ENCODE peak calls at places on chromosomes 4 and X, in four cellular contexts. I, Z, Q and O are unnamed samples. For H3K36me3, the result is how much of the 10 kb centered on the place peaks cover.

GRCh38 chrX:69124108-69124507 is 41.1 kb downstream of the PJA1 start:
- DNase-seq in I (no peak), Z (peak), Q (no peak), O (peak)

GRCh38 chr4:118917582-118917981 is 28.9 kb downstream of the SYNPO2 start:
- DNase-seq in I (no peak), Z (no peak), Q (no peak), O (peak)

GRCh38 chr4:150533673-150534072 is 48.3 kb upstream of the MAB21L2 start:
- DNase-seq in I (no peak), Z (no peak), Q (no peak), O (no peak)

GRCh38 chr4:22458112-22458511 is 57.8 kb downstream of the ADGRA3 start:
- DNase-seq in I (no peak), Z (no peak), Q (no peak), O (no peak)

GRCh38 chrX:74422576-74423288 is 1.4 kb downstream of the SLC16A2 start:
- DNase-seq in I (peak), Z (peak), Q (no peak), O (peak)

GRCh38 chrX:47814853-47815252 is 21.8 kb upstream of the ZNF81 start:
- DNase-seq in I (peak), Z (no peak), Q (no peak), O (no peak)

GRCh38 chr4:4995866-4996265 is 23.4 kb downstream of the CYTL1 start:
- DNase-seq in I (no peak), Z (peak), Q (no peak), O (no peak)

GRCh38 chrX:120456973-120457372 is 12.1 kb downstream of the LAMP2 start:
- DNase-seq in I (no peak), Z (peak), Q (no peak), O (no peak)

GRCh38 chr4:95693594-95693993 is 144.8 kb upstream of the UNC5C start:
- DNase-seq in I (peak), Z (peak), Q (no peak), O (peak)

GRCh38 chrX:107880054-107880610 is 54.5 kb downstream of the MID2 start:
- DNase-seq in I (no peak), Z (no peak), Q (no peak), O (no peak)

GRCh38 chr4:38073596-38074234 is 113.5 kb downstream of the PTTG2 start:
- DNase-seq in I (no peak), Z (no peak), Q (no peak), O (no peak)

GRCh38 chrX:20067709-20068315 is 48.9 kb downstream of the MAP7D2 start:
- DNase-seq in I (no peak), Z (peak), Q (no peak), O (peak)

GRCh38 chr4:2734618-2735017 is 21.5 kb downstream of the TNIP2 start:
- DNase-seq in I (no peak), Z (no peak), Q (no peak), O (no peak)

GRCh38 chrX:132180929-132181328 is 38.3 kb downstream of the RAP2C start:
- DNase-seq in I (no peak), Z (no peak), Q (no peak), O (no peak)

GRCh38 chrX:10509397-10509796 is 111.0 kb downstream of the MID1 start:
- DNase-seq in I (peak), Z (no peak), Q (no peak), O (no peak)

GRCh38 chr4:119833611-119834010 is 205.0 kb upstream of the PDE5A start:
- DNase-seq in I (no peak), Z (no peak), Q (no peak), O (peak)

GRCh38 chrX:9354918-9355317 is 109.9 kb upstream of the TBL1X start:
- DNase-seq in I (no peak), Z (no peak), Q (no peak), O (no peak)

GRCh38 chrX:51894697-51895336 is 1.4 kb downstream of the MAGED1 start:
- DNase-seq in I (peak), Z (peak), Q (no peak), O (peak)

GRCh38 chr4:151250706-151251105 is 26.3 kb upstream of the PRSS48 start:
- DNase-seq in I (peak), Z (no peak), Q (no peak), O (no peak)

GRCh38 chrX:136055651-136056221 is 70.5 kb downstream of the SLC9A6 start:
- DNase-seq in I (no peak), Z (peak), Q (no peak), O (peak)

GRCh38 chr4:77817304-77818076 is 1.7 kb downstream of the CNOT6L start:
- DNase-seq in I (no peak), Z (peak), Q (no peak), O (no peak)

GRCh38 chr4:98688416-98689290 is 30.2 kb upstream of the TSPAN5 start:
- DNase-seq in I (peak), Z (peak), Q (no peak), O (peak)

GRCh38 chr4:3299122-3299521 is 6.3 kb downstream of the RGS12 start:
- DNase-seq in I (no peak), Z (no peak), Q (no peak), O (no peak)

GRCh38 chr4:86848136-86848535 is 1.0 kb downstream of the SLC10A6 start:
- DNase-seq in I (no peak), Z (peak), Q (no peak), O (no peak)

GRCh38 chr4:107794001-107794400 is 30.7 kb upstream of the SGMS2 start:
- DNase-seq in I (peak), Z (no peak), Q (no peak), O (peak)

GRCh38 chrX:136176399-136176825 is 29.1 kb downstream of the FHL1 start:
- DNase-seq in I (no peak), Z (peak), Q (no peak), O (peak)

GRCh38 chr4:122932763-122933162 is 10.4 kb upstream of the NUDT6 start:
- DNase-seq in I (no peak), Z (no peak), Q (no peak), O (no peak)

GRCh38 chrX:26722666-26723428 is 506.9 kb downstream of the MAGEB5 start:
- DNase-seq in I (no peak), Z (no peak), Q (no peak), O (no peak)

GRCh38 chr4:165016971-165017370 is 14.8 kb upstream of the TRIM60 start:
- DNase-seq in I (peak), Z (no peak), Q (no peak), O (no peak)

GRCh38 chr4:164614999-164615398 is 138.9 kb upstream of the SMIM31 start:
- DNase-seq in I (no peak), Z (peak), Q (no peak), O (no peak)

GRCh38 chr4:19729873-19730735 is 521.6 kb upstream of the SLIT2 start:
- DNase-seq in I (no peak), Z (peak), Q (no peak), O (no peak)

GRCh38 chr4:63296773-63297172 is 1112.5 kb downstream of the TECRL start:
- DNase-seq in I (peak), Z (no peak), Q (no peak), O (no peak)

GRCh38 chrX:42714981-42715688 is 62.8 kb downstream of the PPP1R2C start:
- DNase-seq in I (peak), Z (peak), Q (no peak), O (peak)

GRCh38 chr4:96097693-96098092 is 257.8 kb downstream of the PDHA2 start:
- DNase-seq in I (no peak), Z (no peak), Q (no peak), O (no peak)

GRCh38 chrX:85326234-85327059 is 53.0 kb downstream of the POF1B start:
- DNase-seq in I (no peak), Z (no peak), Q (no peak), O (no peak)

GRCh38 chrX:69372435-69372834 is 131.7 kb upstream of the NALF2 start:
- DNase-seq in I (no peak), Z (no peak), Q (no peak), O (no peak)

GRCh38 chr4:17475481-17475880 is 36.4 kb downstream of the QDPR start:
- DNase-seq in I (no peak), Z (peak), Q (no peak), O (peak)

GRCh38 chr4:106502106-106502699 is 133.6 kb upstream of the GIMD1 start:
- DNase-seq in I (peak), Z (peak), Q (no peak), O (peak)

GRCh38 chrX:67781132-67781531 is 237.3 kb downstream of the AR start:
- DNase-seq in I (no peak), Z (no peak), Q (no peak), O (peak)

GRCh38 chr4:184548321-184548650 is 73.9 kb upstream of the IRF2 start:
- DNase-seq in I (no peak), Z (no peak), Q (no peak), O (no peak)
- H3K4me3 ChIP-seq in I (peak), Z (no peak), Q (no peak), O (no peak)

GRCh38 chr4:7767966-7768365 is 171.7 kb downstream of the AFAP1 start:
- DNase-seq in I (no peak), Z (no peak), Q (no peak), O (no peak)
- H3K36me3 ChIP-seq in I (under half), Z (half or more), Q (under half), O (half or more)

GRCh38 chr4:138199568-138200235 is 42.4 kb downstream of the SLC7A11 start:
- DNase-seq in I (no peak), Z (peak), Q (no peak), O (no peak)
- H3K9ac ChIP-seq in I (no peak), Z (no peak), Q (no peak), O (no peak)

GRCh38 chr4:48654015-48654664 is 125.9 kb downstream of the FRYL start:
- DNase-seq in I (no peak), Z (peak), Q (no peak), O (no peak)
- H3K4me3 ChIP-seq in I (no peak), Z (peak), Q (no peak), O (peak)

GRCh38 chr4:82434949-82435348 is 4.6 kb downstream of the ENOPH1 start:
- DNase-seq in I (no peak), Z (no peak), Q (no peak), O (no peak)
- H3K36me3 ChIP-seq in I (under half), Z (under half), Q (under half), O (under half)

GRCh38 chr4:6716018-6716911 is at the start of gene BLOC1S4:
- DNase-seq in I (peak), Z (peak), Q (peak), O (peak)

GRCh38 chr4:6716958-6717655 is 1.1 kb downstream of the BLOC1S4 start:
- DNase-seq in I (no peak), Z (no peak), Q (no peak), O (peak)

GRCh38 chr4:6714954-6715353 is 1.0 kb upstream of the BLOC1S4 start:
- DNase-seq in I (no peak), Z (no peak), Q (no peak), O (no peak)

GRCh38 chr4:6718932-6719610 is 3.1 kb downstream of the BLOC1S4 start:
- DNase-seq in I (no peak), Z (no peak), Q (no peak), O (no peak)

DNA sequence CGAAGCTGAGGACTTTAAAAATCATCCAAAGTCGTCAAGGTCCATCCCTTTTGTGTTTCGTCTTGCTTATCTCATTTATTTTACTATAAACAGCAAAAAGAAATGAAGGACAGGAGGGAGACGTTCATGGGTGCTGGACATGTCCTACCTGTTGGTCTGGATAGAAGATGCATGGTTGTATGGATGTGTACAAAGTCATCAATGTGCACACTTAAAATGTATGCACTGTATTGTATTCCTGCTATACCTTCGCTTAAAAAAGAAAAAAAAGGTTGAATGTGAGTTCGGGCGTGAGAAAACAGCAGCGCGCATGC is 313 bp upstream of the BLOC1S4 start:
- DNase-seq in I (no peak), Z (no peak), Q (no peak), O (no peak)
- H3K9ac ChIP-seq in I (no peak), Z (peak), Q (no peak), O (peak)

GRCh38 chr4:111788046-111788642 is 357.1 kb upstream of the FAM241A start:
- DNase-seq in I (peak), Z (no peak), Q (no peak), O (no peak)
- H3K4me3 ChIP-seq in I (peak), Z (peak), Q (no peak), O (no peak)

GRCh38 chr4:181659202-181659601 is 584.0 kb upstream of the TENM3 start:
- DNase-seq in I (no peak), Z (no peak), Q (no peak), O (no peak)
- H3K36me3 ChIP-seq in I (under half), Z (under half), Q (under half), O (under half)

GRCh38 chr4:142840516-142841123 is 5.5 kb downstream of the INPP4B start:
- DNase-seq in I (peak), Z (peak), Q (no peak), O (peak)

GRCh38 chr4:142846105-142846728 is at the start of gene INPP4B:
- DNase-seq in I (peak), Z (peak), Q (no peak), O (peak)

GRCh38 chr4:142846729-142847606 is 867 bp upstream of the INPP4B start:
- DNase-seq in I (peak), Z (no peak), Q (no peak), O (no peak)

GRCh38 chr4:142844782-142845181 is 1.3 kb downstream of the INPP4B start:
- DNase-seq in I (no peak), Z (no peak), Q (no peak), O (no peak)

GRCh38 chr4:142845293-142846070 is 619 bp downstream of the INPP4B start:
- DNase-seq in I (peak), Z (no peak), Q (no peak), O (peak)
- H3K9ac ChIP-seq in I (no peak), Z (peak), Q (no peak), O (peak)

GRCh38 chr4:48261288-48261687 is 8.3 kb downstream of the TEC start:
- DNase-seq in I (no peak), Z (peak), Q (no peak), O (peak)
- H3K4me3 ChIP-seq in I (no peak), Z (no peak), Q (peak), O (no peak)